ENCODE peak calls at places on chromosomes 11 and 22, in five cellular contexts. U is HepG2, N is GM12878, Q is NT2/D1, L is H1. Z is an unnamed sample.

GRCh38 chr11:114042234-114042633 is 17.3 kb upstream of the ZBTB16 start:
- DNase-seq in N (no peak), L (no peak), Q (no peak), U (no peak), Z (no peak)

GRCh38 chr22:18996376-18996900 is 60.3 kb upstream of the PRODH start:
- DNase-seq in L (no peak), U (no peak), N (no peak), Q (no peak), Z (no peak)

GRCh38 chr11:111833524-111833923 is 37.9 kb downstream of the ALG9 start:
- DNase-seq in U (peak), Q (no peak), N (no peak), L (no peak), Z (no peak)

GRCh38 chr22:24578355-24579241 is 14.3 kb downstream of the LRRC75B start:
- DNase-seq in U (peak), L (no peak), N (no peak), Q (no peak), Z (no peak)

GRCh38 chr11:47765086-47765485 is 2.1 kb downstream of the FNBP4 start:
- DNase-seq in N (no peak), L (no peak), U (no peak), Q (no peak), Z (no peak)

GRCh38 chr22:37433786-37434185 is 6.5 kb upstream of the ELFN2 start:
- DNase-seq in N (no peak), L (no peak), Q (no peak), U (no peak), Z (no peak)

GRCh38 chr11:120606116-120607010 is 94.8 kb downstream of the GRIK4 start:
- DNase-seq in Q (no peak), N (no peak), U (no peak), L (no peak), Z (no peak)

GRCh38 chr11:34140149-34140548 is 34.7 kb downstream of the NAT10 start:
- DNase-seq in N (no peak), U (no peak), L (no peak), Q (no peak), Z (no peak)

GRCh38 chr11:126636911-126637799 is 281.7 kb downstream of the ST3GAL4 start:
- DNase-seq in U (no peak), Q (no peak), N (no peak), L (no peak), Z (no peak)

GRCh38 chr11:57476223-57476882 is 16.0 kb downstream of the RTN4RL2 start:
- DNase-seq in L (peak), Q (no peak), U (no peak), N (no peak), Z (no peak)

GRCh38 chr11:86473991-86474833 is 99.5 kb downstream of the CCDC81 start:
- DNase-seq in L (no peak), Q (no peak), N (no peak), U (no peak), Z (no peak)

GRCh38 chr22:43516996-43517635 is 105.3 kb downstream of the MPPED1 start:
- DNase-seq in Q (no peak), N (no peak), L (no peak), U (no peak), Z (no peak)

GRCh38 chr22:24810043-24810749 is 4.2 kb downstream of the SGSM1 start:
- DNase-seq in L (no peak), N (no peak), U (no peak), Q (peak), Z (no peak)

GRCh38 chr11:44226472-44226871 is 83.5 kb downstream of the ALX4 start:
- DNase-seq in Q (no peak), L (no peak), U (no peak), N (no peak), Z (no peak)
- TF ChIP-seq SUZ12 in Q (no peak), L (no peak), U (no peak), N (no peak), Z (no peak)

GRCh38 chr11:61362542-61362875 is 335 bp downstream of the TMEM138 start:
- DNase-seq in U (peak), Q (no peak), N (no peak), L (no peak), Z (peak)
- TF ChIP-seq SUZ12 in U (no peak), Q (no peak), N (no peak), L (no peak), Z (no peak)

GRCh38 chr11:9092085-9092484 is 686 bp upstream of the SCUBE2 start:
- DNase-seq in U (no peak), N (no peak), L (no peak), Q (no peak), Z (no peak)

GRCh38 chr11:9090488-9091043 is 833 bp downstream of the SCUBE2 start:
- DNase-seq in N (no peak), U (no peak), Q (no peak), L (no peak), Z (no peak)

GRCh38 chr11:9089636-9090035 is 1.8 kb downstream of the SCUBE2 start:
- DNase-seq in L (no peak), U (no peak), Q (no peak), N (no peak), Z (no peak)

GRCh38 chr11:9092846-9093778 is 1.7 kb upstream of the SCUBE2 start:
- DNase-seq in L (no peak), N (no peak), U (no peak), Q (no peak), Z (no peak)

GRCh38 chr11:9091044-9091936 is at the start of gene SCUBE2:
- DNase-seq in N (no peak), U (no peak), Q (no peak), L (peak), Z (no peak)
- TF ChIP-seq SUZ12 in N (peak), U (no peak), Q (no peak), L (peak), Z (no peak)

GRCh38 chr11:665062-665706 is 28.1 kb downstream of the DRD4 start:
- DNase-seq in Q (no peak), N (no peak), L (no peak), U (no peak), Z (no peak)
- TF ChIP-seq SUZ12 in Q (no peak), N (no peak), L (no peak), U (no peak), Z (no peak)

GRCh38 chr11:67466367-67466766 is 2.7 kb downstream of the TMEM134 start:
- DNase-seq in U (no peak), L (no peak), Q (no peak), N (no peak), Z (no peak)
- TF ChIP-seq SUZ12 in U (no peak), L (no peak), Q (no peak), N (no peak), Z (no peak)